ENCODE peak calls at places on chromosome 17, in ten cellular contexts. One of them, this sample, is unnamed.

GRCh38 chr17:75535119-75535537 is 9.6 kb downstream of the LLGL2 start:
- DNase-seq in dorsolateral prefrontal cortex: no peak
- DNase-seq in fibroblast of lung: no peak
- DNase-seq in keratinocyte: no peak
- DNase-seq in upper lobe of right lung: no peak
- DNase-seq in K562: no peak
- DNase-seq in heart right ventricle: no peak
- DNase-seq in CD8-positive, alpha-beta T cell: peak; percentile 81
- DNase-seq in A549: no peak
- DNase-seq in left ventricle myocardium inferior: no peak
- DNase-seq in this sample: peak; percentile 44

GRCh38 chr17:42111901-42112551 is 488 bp downstream of the DHX58 start:
- DNase-seq in heart right ventricle: no peak
- DNase-seq in upper lobe of right lung: peak; percentile 75
- DNase-seq in left ventricle myocardium inferior: no peak
- DNase-seq in CD8-positive, alpha-beta T cell: no peak
- DNase-seq in dorsolateral prefrontal cortex: no peak
- DNase-seq in A549: no peak
- DNase-seq in K562: no peak
- DNase-seq in keratinocyte: no peak
- DNase-seq in fibroblast of lung: no peak
- DNase-seq in this sample: peak; percentile 17

GRCh38 chr17:4249452-4250029 is 14.2 kb downstream of the ANKFY1 start:
- DNase-seq in left ventricle myocardium inferior: no peak
- DNase-seq in keratinocyte: no peak
- DNase-seq in upper lobe of right lung: no peak
- DNase-seq in K562: peak; percentile 54
- DNase-seq in A549: peak; percentile 78
- DNase-seq in fibroblast of lung: peak; percentile 39
- DNase-seq in dorsolateral prefrontal cortex: no peak
- DNase-seq in CD8-positive, alpha-beta T cell: no peak
- DNase-seq in heart right ventricle: no peak
- DNase-seq in this sample: no peak

GRCh38 chr17:6084226-6085161 is 14.3 kb downstream of the WSCD1 start:
- DNase-seq in CD8-positive, alpha-beta T cell: no peak
- DNase-seq in heart right ventricle: no peak
- DNase-seq in fibroblast of lung: no peak
- DNase-seq in A549: no peak
- DNase-seq in K562: no peak
- DNase-seq in upper lobe of right lung: no peak
- DNase-seq in dorsolateral prefrontal cortex: peak; percentile 95
- DNase-seq in keratinocyte: no peak
- DNase-seq in left ventricle myocardium inferior: no peak
- DNase-seq in this sample: no peak

GRCh38 chr17:41463746-41464145 is 3.4 kb downstream of the KRT32 start:
- DNase-seq in left ventricle myocardium inferior: no peak
- DNase-seq in upper lobe of right lung: no peak
- DNase-seq in dorsolateral prefrontal cortex: no peak
- DNase-seq in keratinocyte: no peak
- DNase-seq in A549: no peak
- DNase-seq in fibroblast of lung: no peak
- DNase-seq in heart right ventricle: no peak
- DNase-seq in K562: no peak
- DNase-seq in CD8-positive, alpha-beta T cell: no peak
- DNase-seq in this sample: no peak

GRCh38 chr17:73365934-73366623 is 54.3 kb upstream of the CDC42EP4 start:
- DNase-seq in upper lobe of right lung: no peak
- DNase-seq in keratinocyte: no peak
- DNase-seq in heart right ventricle: peak; percentile 66
- DNase-seq in A549: no peak
- DNase-seq in dorsolateral prefrontal cortex: no peak
- DNase-seq in CD8-positive, alpha-beta T cell: no peak
- DNase-seq in K562: no peak
- DNase-seq in left ventricle myocardium inferior: peak; percentile 72
- DNase-seq in fibroblast of lung: no peak
- DNase-seq in this sample: no peak

GRCh38 chr17:74598346-74599022 is 6.4 kb upstream of the CD300LD start:
- DNase-seq in left ventricle myocardium inferior: no peak
- DNase-seq in heart right ventricle: no peak
- DNase-seq in A549: no peak
- DNase-seq in keratinocyte: no peak
- DNase-seq in K562: no peak
- DNase-seq in CD8-positive, alpha-beta T cell: no peak
- DNase-seq in dorsolateral prefrontal cortex: no peak
- DNase-seq in fibroblast of lung: no peak
- DNase-seq in upper lobe of right lung: no peak
- DNase-seq in this sample: no peak

GRCh38 chr17:82884923-82885322 is 45.1 kb upstream of the ZNF750 start:
- DNase-seq in A549: no peak
- DNase-seq in dorsolateral prefrontal cortex: no peak
- DNase-seq in left ventricle myocardium inferior: no peak
- DNase-seq in fibroblast of lung: no peak
- DNase-seq in K562: no peak
- DNase-seq in CD8-positive, alpha-beta T cell: peak; percentile 78
- DNase-seq in heart right ventricle: no peak
- DNase-seq in upper lobe of right lung: no peak
- DNase-seq in keratinocyte: no peak
- DNase-seq in this sample: peak; percentile 46

GRCh38 chr17:65593092-65593869 is 31.8 kb upstream of the AXIN2 start:
- DNase-seq in left ventricle myocardium inferior: no peak
- DNase-seq in K562: no peak
- DNase-seq in heart right ventricle: no peak
- DNase-seq in upper lobe of right lung: no peak
- DNase-seq in fibroblast of lung: no peak
- DNase-seq in A549: no peak
- DNase-seq in CD8-positive, alpha-beta T cell: peak; percentile 53
- DNase-seq in keratinocyte: no peak
- DNase-seq in dorsolateral prefrontal cortex: no peak
- DNase-seq in this sample: no peak

GRCh38 chr17:69538795-69539194 is 124.3 kb downstream of the MAP2K6 start:
- DNase-seq in keratinocyte: no peak
- DNase-seq in K562: no peak
- DNase-seq in heart right ventricle: no peak
- DNase-seq in fibroblast of lung: no peak
- DNase-seq in A549: no peak
- DNase-seq in left ventricle myocardium inferior: no peak
- DNase-seq in upper lobe of right lung: no peak
- DNase-seq in CD8-positive, alpha-beta T cell: no peak
- DNase-seq in dorsolateral prefrontal cortex: no peak
- DNase-seq in this sample: no peak

GRCh38 chr17:12421646-12422306 is 243.9 kb upstream of the MYOCD start:
- DNase-seq in keratinocyte: no peak
- DNase-seq in A549: no peak
- DNase-seq in dorsolateral prefrontal cortex: no peak
- DNase-seq in K562: no peak
- DNase-seq in heart right ventricle: no peak
- DNase-seq in left ventricle myocardium inferior: no peak
- DNase-seq in fibroblast of lung: no peak
- DNase-seq in upper lobe of right lung: no peak
- DNase-seq in CD8-positive, alpha-beta T cell: no peak
- DNase-seq in this sample: no peak

GRCh38 chr17:38557836-38558750 is 47.7 kb downstream of the SRCIN1 start:
- DNase-seq in fibroblast of lung: peak; percentile 85
- DNase-seq in dorsolateral prefrontal cortex: peak; percentile 89
- DNase-seq in K562: peak; percentile 91
- DNase-seq in left ventricle myocardium inferior: peak; percentile 90
- DNase-seq in keratinocyte: peak; percentile 78
- DNase-seq in upper lobe of right lung: peak; percentile 97
- DNase-seq in A549: peak; percentile 99
- DNase-seq in heart right ventricle: peak; percentile 93
- DNase-seq in CD8-positive, alpha-beta T cell: peak; percentile 91
- DNase-seq in this sample: peak; percentile 80

GRCh38 chr17:38558751-38559024 is 47.1 kb downstream of the SRCIN1 start:
- DNase-seq in keratinocyte: no peak
- DNase-seq in K562: no peak
- DNase-seq in upper lobe of right lung: no peak
- DNase-seq in heart right ventricle: no peak
- DNase-seq in dorsolateral prefrontal cortex: no peak
- DNase-seq in fibroblast of lung: no peak
- DNase-seq in CD8-positive, alpha-beta T cell: no peak
- DNase-seq in A549: no peak
- DNase-seq in left ventricle myocardium inferior: no peak
- DNase-seq in this sample: no peak

GRCh38 chr17:38560503-38561318 is 45.0 kb downstream of the SRCIN1 start:
- DNase-seq in K562: no peak
- DNase-seq in dorsolateral prefrontal cortex: no peak
- DNase-seq in left ventricle myocardium inferior: no peak
- DNase-seq in upper lobe of right lung: no peak
- DNase-seq in A549: no peak
- DNase-seq in keratinocyte: no peak
- DNase-seq in heart right ventricle: no peak
- DNase-seq in fibroblast of lung: peak; percentile 25
- DNase-seq in CD8-positive, alpha-beta T cell: no peak
- DNase-seq in this sample: no peak

GRCh38 chr17:38559880-38560230 is 45.9 kb downstream of the SRCIN1 start:
- DNase-seq in upper lobe of right lung: no peak
- DNase-seq in CD8-positive, alpha-beta T cell: no peak
- DNase-seq in K562: no peak
- DNase-seq in left ventricle myocardium inferior: no peak
- DNase-seq in heart right ventricle: no peak
- DNase-seq in fibroblast of lung: no peak
- DNase-seq in A549: no peak
- DNase-seq in keratinocyte: no peak
- DNase-seq in dorsolateral prefrontal cortex: no peak
- DNase-seq in this sample: no peak

GRCh38 chr17:38559025-38559879 is 46.5 kb downstream of the SRCIN1 start:
- DNase-seq in dorsolateral prefrontal cortex: peak; percentile 73
- DNase-seq in A549: peak; percentile 98
- DNase-seq in keratinocyte: peak; percentile 91
- DNase-seq in CD8-positive, alpha-beta T cell: peak; percentile 88
- DNase-seq in left ventricle myocardium inferior: peak; percentile 76
- DNase-seq in heart right ventricle: peak; percentile 76
- DNase-seq in upper lobe of right lung: peak; percentile 95
- DNase-seq in fibroblast of lung: peak; percentile 27
- DNase-seq in K562: peak; percentile 96
- DNase-seq in this sample: peak; percentile 86
- TF ChIP-seq CTCF in dorsolateral prefrontal cortex: no peak
- TF ChIP-seq CTCF in A549: peak; percentile 25
- TF ChIP-seq CTCF in keratinocyte: peak; percentile 42
- TF ChIP-seq CTCF in CD8-positive, alpha-beta T cell: peak; percentile 30
- TF ChIP-seq CTCF in left ventricle myocardium inferior: no peak
- TF ChIP-seq CTCF in heart right ventricle: peak; percentile 16
- TF ChIP-seq CTCF in upper lobe of right lung: no peak
- TF ChIP-seq CTCF in fibroblast of lung: no peak
- TF ChIP-seq CTCF in K562: peak; percentile 29
- TF ChIP-seq CTCF in this sample: peak; percentile 38

DNA sequence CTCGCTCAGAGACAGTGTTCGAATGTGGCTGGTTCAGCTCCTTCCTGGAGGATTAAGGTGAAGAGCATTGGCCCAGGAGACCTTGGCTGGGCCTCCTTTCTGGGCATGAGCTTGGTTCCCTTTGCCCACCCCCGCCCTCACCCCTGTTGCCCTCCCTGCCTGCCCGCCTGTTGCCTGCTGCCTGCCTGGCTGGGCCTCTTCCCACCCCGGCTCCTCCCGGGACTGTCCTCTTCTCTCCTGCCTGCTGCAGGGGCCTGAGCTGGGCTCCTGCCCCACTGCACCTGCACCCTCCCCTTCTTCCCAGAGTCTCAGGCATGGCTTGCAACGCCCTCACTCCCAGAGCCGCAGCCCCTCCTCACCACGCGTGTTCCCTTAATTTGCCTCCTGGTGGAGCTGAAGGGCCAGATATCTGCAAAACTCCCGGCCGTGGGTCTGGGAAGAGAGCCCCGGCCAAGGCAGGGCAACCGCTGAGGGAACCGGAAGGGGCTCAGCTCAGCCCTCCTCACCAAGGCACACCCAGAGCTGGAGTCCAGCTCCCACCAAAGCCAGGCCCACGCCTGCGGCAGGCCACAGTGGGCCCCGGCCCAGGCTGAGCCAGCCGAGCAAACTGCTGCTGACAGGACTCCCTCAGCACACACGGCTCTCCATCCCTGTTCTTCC is 31.2 kb downstream of the MNT start:
- DNase-seq in K562: peak; percentile 27
- DNase-seq in dorsolateral prefrontal cortex: no peak
- DNase-seq in fibroblast of lung: no peak
- DNase-seq in keratinocyte: no peak
- DNase-seq in heart right ventricle: no peak
- DNase-seq in A549: no peak
- DNase-seq in left ventricle myocardium inferior: no peak
- DNase-seq in upper lobe of right lung: no peak
- DNase-seq in CD8-positive, alpha-beta T cell: no peak
- DNase-seq in this sample: no peak
- H3K27ac ChIP-seq in K562: no peak overlapping the region
- H3K27ac ChIP-seq in dorsolateral prefrontal cortex: no peak overlapping the region
- H3K27ac ChIP-seq in fibroblast of lung: no peak overlapping the region
- H3K27ac ChIP-seq in keratinocyte: no peak overlapping the region
- H3K27ac ChIP-seq in heart right ventricle: no peak overlapping the region
- H3K27ac ChIP-seq in A549: no peak overlapping the region
- H3K27ac ChIP-seq in left ventricle myocardium inferior: no peak overlapping the region
- H3K27ac ChIP-seq in upper lobe of right lung: no peak overlapping the region
- H3K27ac ChIP-seq in CD8-positive, alpha-beta T cell: no peak overlapping the region
- H3K27ac ChIP-seq in this sample: no peak overlapping the region

GRCh38 chr17:28554565-28554964 is 2.1 kb upstream of the UNC119 start:
- DNase-seq in K562: no peak
- DNase-seq in upper lobe of right lung: no peak
- DNase-seq in heart right ventricle: no peak
- DNase-seq in fibroblast of lung: no peak
- DNase-seq in CD8-positive, alpha-beta T cell: no peak
- DNase-seq in dorsolateral prefrontal cortex: no peak
- DNase-seq in keratinocyte: no peak
- DNase-seq in A549: no peak
- DNase-seq in left ventricle myocardium inferior: no peak
- DNase-seq in this sample: no peak
- TF ChIP-seq CTCF in K562: no peak
- TF ChIP-seq CTCF in upper lobe of right lung: no peak
- TF ChIP-seq CTCF in heart right ventricle: no peak
- TF ChIP-seq CTCF in fibroblast of lung: no peak
- TF ChIP-seq CTCF in CD8-positive, alpha-beta T cell: no peak
- TF ChIP-seq CTCF in dorsolateral prefrontal cortex: no peak
- TF ChIP-seq CTCF in keratinocyte: no peak
- TF ChIP-seq CTCF in A549: peak; percentile 32
- TF ChIP-seq CTCF in left ventricle myocardium inferior: no peak
- TF ChIP-seq CTCF in this sample: peak; percentile 8

DNA sequence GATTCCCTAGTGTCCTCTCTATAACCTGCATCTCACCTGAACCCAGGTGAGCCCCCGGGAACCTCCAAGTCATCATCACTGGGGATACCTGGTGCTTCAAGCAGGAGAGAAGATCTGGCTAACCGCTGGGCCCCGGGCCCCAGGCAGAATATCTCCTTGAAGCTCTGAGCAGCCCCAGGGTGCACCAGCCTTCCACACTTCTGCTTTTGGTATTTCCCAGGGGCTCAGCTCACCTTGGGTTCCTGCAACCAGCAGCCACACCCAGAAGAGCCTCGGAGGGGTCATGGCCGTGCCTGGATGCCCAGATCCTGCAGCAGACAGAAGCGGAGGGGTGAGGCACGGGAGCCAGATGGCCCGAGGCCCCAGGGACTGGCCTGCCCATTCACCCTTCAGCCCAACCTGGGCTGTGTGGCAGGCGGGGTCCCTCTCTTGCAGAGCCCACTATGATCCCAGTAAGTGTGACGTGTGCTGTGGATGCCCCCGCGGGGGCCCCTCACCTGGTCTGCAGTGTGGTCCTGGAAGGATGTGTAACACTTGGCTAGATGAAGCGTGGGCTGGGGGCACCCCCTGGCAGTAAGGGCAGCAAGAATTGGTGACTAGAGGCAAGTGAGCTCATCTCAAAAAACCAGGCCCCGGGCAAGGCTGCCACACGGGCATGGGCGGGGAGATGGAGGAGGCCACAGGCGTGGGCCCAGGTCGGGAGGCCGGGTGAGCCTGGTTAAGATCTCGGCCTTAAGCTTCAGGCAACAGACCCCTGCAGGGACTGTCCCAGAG is 2.6 kb downstream of the LGALS3BP start:
- DNase-seq in heart right ventricle: no peak
- DNase-seq in upper lobe of right lung: no peak
- DNase-seq in dorsolateral prefrontal cortex: no peak
- DNase-seq in A549: no peak
- DNase-seq in CD8-positive, alpha-beta T cell: no peak
- DNase-seq in keratinocyte: no peak
- DNase-seq in left ventricle myocardium inferior: no peak
- DNase-seq in fibroblast of lung: no peak
- DNase-seq in K562: no peak
- DNase-seq in this sample: no peak
- H3K27ac ChIP-seq in heart right ventricle: peak overlapping the region; percentile 80
- H3K27ac ChIP-seq in upper lobe of right lung: peak overlapping the region; percentile 68
- H3K27ac ChIP-seq in dorsolateral prefrontal cortex: no peak overlapping the region
- H3K27ac ChIP-seq in A549: no peak overlapping the region
- H3K27ac ChIP-seq in CD8-positive, alpha-beta T cell: no peak overlapping the region
- H3K27ac ChIP-seq in keratinocyte: no peak overlapping the region
- H3K27ac ChIP-seq in left ventricle myocardium inferior: peak overlapping the region; percentile 85
- H3K27ac ChIP-seq in fibroblast of lung: no peak overlapping the region
- H3K27ac ChIP-seq in K562: no peak overlapping the region
- H3K27ac ChIP-seq in this sample: no peak overlapping the region

This sample was measured in CD4-positive, alpha-beta T cell.